ENCODE peak calls at places on chromosomes 4 and X, in seven cellular contexts. I, K, V, F, P, G and M are unnamed samples.

GRCh38 chrX:9804444-9804843 is 18.2 kb downstream of the SHROOM2 start:
- DNase-seq in V (no peak), I (no peak), F (no peak), P (no peak), G (no peak), K (no peak), M (no peak)

GRCh38 chr4:168848112-168848511 is 161.9 kb downstream of the CBR4 start:
- DNase-seq in I (peak), G (peak), P (no peak), F (no peak), V (no peak), K (no peak), M (no peak)

GRCh38 chr4:41935652-41936021 is 408 bp downstream of the TMEM33 start:
- DNase-seq in F (no peak), I (no peak), P (no peak), G (no peak), V (no peak), K (no peak), M (no peak)

GRCh38 chr4:174316954-174317353 is 33.2 kb downstream of the CEP44 start:
- DNase-seq in P (no peak), G (peak), I (no peak), K (no peak), V (no peak), F (no peak), M (no peak)

GRCh38 chr4:67542076-67542475 is 3.2 kb downstream of the CENPC start:
- DNase-seq in V (no peak), G (no peak), F (no peak), I (no peak), P (no peak), K (no peak), M (peak)

GRCh38 chr4:163920426-163920825 is 425.9 kb downstream of the TMA16 start:
- DNase-seq in F (no peak), I (no peak), K (no peak), V (no peak), P (no peak), G (no peak), M (no peak)

GRCh38 chr4:140426610-140427103 is 791 bp downstream of the CLGN start:
- DNase-seq in K (no peak), G (no peak), V (peak), F (no peak), I (peak), P (no peak), M (no peak)

GRCh38 chr4:139603576-139604387 is 47.8 kb upstream of the SETD7 start:
- DNase-seq in F (no peak), I (peak), G (peak), K (peak), P (peak), V (no peak), M (no peak)

GRCh38 chrX:151177141-151178027 is 1.0 kb downstream of the GPR50 start:
- DNase-seq in P (no peak), K (no peak), V (no peak), F (no peak), I (peak), G (no peak), M (no peak)

GRCh38 chr4:107166181-107166580 is 130.1 kb upstream of the DKK2 start:
- DNase-seq in G (no peak), I (no peak), V (no peak), F (no peak), K (no peak), P (no peak), M (no peak)

GRCh38 chr4:78293841-78294301 is 236.7 kb downstream of the FRAS1 start:
- DNase-seq in K (no peak), P (no peak), F (no peak), G (peak), I (peak), V (no peak), M (no peak)

GRCh38 chrX:26918633-26919032 is 544.5 kb downstream of the PPP4R3C start:
- DNase-seq in K (no peak), P (no peak), F (no peak), G (peak), I (peak), V (no peak), M (no peak)

GRCh38 chr4:7197910-7198309 is 5.6 kb downstream of the SORCS2 start:
- DNase-seq in K (no peak), I (no peak), V (no peak), F (peak), G (no peak), P (no peak), M (no peak)

GRCh38 chr4:140937866-140938265 is 181.7 kb upstream of the TBC1D9 start:
- DNase-seq in G (peak), I (no peak), F (no peak), P (no peak), K (no peak), V (no peak), M (no peak)

GRCh38 chr4:170030121-170030520 is 3.9 kb upstream of the MFAP3L start:
- DNase-seq in V (no peak), F (no peak), G (no peak), P (no peak), K (no peak), I (no peak), M (no peak)

GRCh38 chrX:95291561-95291960 is 1393.1 kb upstream of the DIAPH2 start:
- DNase-seq in V (no peak), G (no peak), I (no peak), F (no peak), K (no peak), P (no peak), M (no peak)

GRCh38 chrX:71664889-71665491 is 2.4 kb upstream of the LOC101059915 start:
- DNase-seq in P (no peak), K (no peak), I (no peak), F (peak), G (peak), V (no peak), M (no peak)

GRCh38 chrX:102950908-102951866 is 14.1 kb downstream of the RAB40AL start:
- DNase-seq in P (peak), G (peak), K (peak), I (peak), F (no peak), V (no peak), M (no peak)

GRCh38 chrX:100484971-100485370 is 74.9 kb upstream of the PCDH19 start:
- DNase-seq in P (no peak), V (no peak), K (no peak), G (no peak), F (no peak), I (no peak), M (no peak)
- H3K4me3 ChIP-seq in P (no peak), V (no peak), K (no peak), G (no peak), F (no peak), I (no peak), M (no peak)

GRCh38 chr4:112422644-112423043 is 93.3 kb downstream of the NEUROG2 start:
- DNase-seq in P (no peak), G (no peak), F (no peak), K (no peak), I (no peak), V (no peak), M (no peak)
- H3K4me3 ChIP-seq in P (no peak), G (no peak), F (no peak), K (no peak), I (no peak), V (no peak), M (no peak)

GRCh38 chr4:57055873-57056272 is 54.3 kb downstream of the IGFBP7 start:
- DNase-seq in V (no peak), K (no peak), F (no peak), P (no peak), I (no peak), G (peak), M (no peak)
- H3K4me3 ChIP-seq in V (no peak), K (no peak), F (no peak), P (no peak), I (no peak), G (no peak), M (no peak)

GRCh38 chr4:144204431-144204830 is 63.9 kb upstream of the GYPA start:
- DNase-seq in V (no peak), G (no peak), K (no peak), P (no peak), I (no peak), F (no peak), M (no peak)

GRCh38 chr4:144208074-144208473 is 67.6 kb upstream of the GYPA start:
- DNase-seq in F (no peak), P (no peak), V (no peak), I (no peak), G (no peak), K (no peak), M (no peak)

GRCh38 chr4:144209491-144209890 is 69.0 kb upstream of the GYPA start:
- DNase-seq in G (no peak), I (no peak), V (no peak), P (no peak), F (no peak), K (no peak), M (no peak)
- H3K4me3 ChIP-seq in G (no peak), I (no peak), V (no peak), P (no peak), F (no peak), K (no peak), M (no peak)

DNA sequence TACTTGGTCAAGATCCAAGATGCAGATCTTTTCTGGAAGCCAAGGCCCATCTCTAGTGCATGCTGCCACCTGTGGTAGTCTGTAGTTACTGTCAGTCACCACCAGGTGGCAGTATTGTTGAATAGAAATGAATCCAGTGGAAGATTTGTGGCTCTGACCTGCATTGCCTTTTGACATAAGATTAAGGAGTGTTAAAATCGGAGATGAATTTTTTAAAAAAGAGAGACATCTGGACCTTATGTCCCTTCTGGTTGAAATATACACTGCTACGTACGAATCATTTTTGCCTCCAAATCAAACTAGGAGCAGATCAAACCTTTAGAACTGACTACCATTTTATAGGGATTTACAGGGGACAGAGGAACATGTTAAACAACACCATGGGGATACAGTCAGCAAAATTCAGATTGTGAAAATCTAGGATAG is 46.9 kb upstream of the RHOH start:
- DNase-seq in K (peak), P (peak), I (peak), F (no peak), G (peak), V (no peak), M (peak)
- H3K4me3 ChIP-seq in K (no peak), P (no peak), I (no peak), F (no peak), G (no peak), V (no peak), M (no peak)

DNA sequence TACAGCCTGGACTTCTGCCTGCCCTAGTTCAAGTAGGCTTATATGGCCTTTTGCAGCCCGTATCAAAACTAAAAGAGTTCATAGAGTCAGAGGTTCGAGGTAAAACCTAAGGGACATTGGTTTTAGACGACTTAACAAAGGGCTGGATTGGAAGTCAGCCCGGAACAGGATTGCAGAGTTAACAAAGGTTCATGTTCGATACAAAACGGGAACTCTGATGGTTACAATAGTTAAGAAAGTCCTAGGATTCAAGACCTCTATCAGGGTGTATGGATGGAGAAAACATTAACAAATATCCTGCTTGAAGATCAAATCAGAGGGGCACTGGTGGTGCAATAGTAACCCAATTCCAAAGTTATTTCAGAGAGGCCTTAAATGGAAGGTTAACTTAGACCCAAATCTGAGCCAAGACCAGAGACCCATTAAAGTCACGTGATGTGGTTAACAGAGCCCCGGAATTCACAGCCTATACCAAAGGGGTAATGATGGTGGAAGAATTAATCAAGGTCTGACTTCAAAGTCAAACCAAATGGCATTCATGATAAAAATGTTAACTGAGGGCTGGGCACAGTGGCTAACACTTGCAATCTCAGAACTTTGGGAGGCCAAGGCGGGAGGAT is 656 bp upstream of the ZNF630 start:
- DNase-seq in G (no peak), V (no peak), F (no peak), I (no peak), K (no peak), P (no peak), M (no peak)
- H3K4me3 ChIP-seq in G (no peak), V (peak), F (no peak), I (peak), K (peak), P (peak), M (no peak)